ENCODE peak calls at places on chromosomes 4 and X, in eight cellular contexts. Q, J, V, H, A, K, I and N are unnamed samples.

GRCh38 chrX:115030635-115031034 is 13.2 kb upstream of the IL13RA2 start:
- DNase-seq in J (no peak), I (no peak), Q (no peak), A (no peak), V (no peak), H (peak; percentile 32), K (no peak), N (no peak)

GRCh38 chr4:81040175-81040659 is 9.7 kb downstream of the BMP3 start:
- DNase-seq in V (no peak), K (no peak), Q (no peak), I (peak; percentile 84), J (no peak), A (peak; percentile 20), H (no peak), N (no peak)

GRCh38 chr4:74583757-74584156 is 138.8 kb downstream of the AREG start:
- DNase-seq in A (no peak), I (peak; percentile 65), V (no peak), Q (no peak), K (no peak), H (no peak), J (no peak), N (no peak)

GRCh38 chrX:73577368-73577767 is 14.4 kb downstream of the CHIC1 start:
- DNase-seq in A (no peak), J (no peak), V (no peak), Q (no peak), I (peak; percentile 46), H (no peak), K (no peak), N (no peak)

GRCh38 chrX:107766470-107767140 is 9.0 kb downstream of the TSC22D3 start:
- DNase-seq in J (no peak), V (no peak), H (no peak), I (peak; percentile 24), A (no peak), Q (no peak), K (no peak), N (no peak)

GRCh38 chr4:144710526-144710912 is 64.6 kb downstream of the HHIP start:
- DNase-seq in K (no peak), V (no peak), J (no peak), A (no peak), Q (no peak), I (no peak), H (peak; percentile 19), N (no peak)

GRCh38 chr4:151685303-151685702 is 75.5 kb downstream of the GATB start:
- DNase-seq in H (no peak), V (no peak), Q (no peak), I (no peak), J (no peak), K (no peak), A (no peak), N (no peak)

GRCh38 chrX:77527233-77528001 is 80.2 kb downstream of the FGF16 start:
- DNase-seq in H (no peak), I (no peak), A (no peak), Q (no peak), V (no peak), J (no peak), K (peak; percentile 50), N (peak; percentile 14)

GRCh38 chrX:119669424-119670037 is 23.4 kb downstream of the SEPTIN6 start:
- DNase-seq in J (no peak), K (no peak), V (no peak), A (no peak), Q (no peak), I (no peak), H (no peak), N (peak; percentile 35)

GRCh38 chr4:71229477-71230257 is 109.2 kb upstream of the SLC4A4 start:
- DNase-seq in A (peak; percentile 16), K (no peak), I (peak; percentile 85), J (no peak), Q (no peak), V (peak; percentile 39), H (no peak), N (peak; percentile 28)

GRCh38 chrX:123822965-123823364 is 36.9 kb upstream of the XIAP start:
- DNase-seq in H (no peak), Q (no peak), A (no peak), J (no peak), I (no peak), V (no peak), K (no peak), N (no peak)

GRCh38 chrX:104309169-104309568 is 54.4 kb upstream of the ESX1 start:
- DNase-seq in V (no peak), I (no peak), K (no peak), Q (no peak), A (no peak), H (no peak), J (no peak), N (no peak)

GRCh38 chr4:21992330-21992729 is 43.8 kb upstream of the KCNIP4 start:
- DNase-seq in K (no peak), H (no peak), J (no peak), Q (no peak), V (no peak), A (no peak), I (peak; percentile 80), N (no peak)

GRCh38 chr4:26388671-26389070 is 67.9 kb downstream of the RBPJ start:
- DNase-seq in Q (no peak), V (no peak), J (no peak), A (no peak), I (no peak), K (no peak), H (no peak), N (no peak)

GRCh38 chrX:152988536-152989291 is 5.2 kb downstream of the PNMA5 start:
- DNase-seq in V (no peak), H (no peak), Q (no peak), J (no peak), A (no peak), I (no peak), K (no peak), N (no peak)